ENCODE peak calls at places on chromosomes 5 and 9, in four cellular contexts. One of them, this sample, is unnamed.

GRCh38 chr5:89313804-89314588 is 431.0 kb upstream of the MEF2C start:
- DNase-seq in fibroblast of pulmonary artery: peak
- DNase-seq in body of pancreas: no peak
- DNase-seq in A549: no peak
- DNase-seq in this sample: peak

GRCh38 chr5:174935854-174936474 is 211.6 kb downstream of the MSX2 start:
- DNase-seq in body of pancreas: peak
- DNase-seq in fibroblast of pulmonary artery: peak
- DNase-seq in A549: peak
- DNase-seq in this sample: no peak

GRCh38 chr5:125134216-125135081 is 388.0 kb upstream of the ZNF608 start:
- DNase-seq in body of pancreas: no peak
- DNase-seq in fibroblast of pulmonary artery: peak
- DNase-seq in A549: peak
- DNase-seq in this sample: peak

GRCh38 chr9:111178361-111179043 is 140.2 kb upstream of the LPAR1 start:
- DNase-seq in body of pancreas: no peak
- DNase-seq in fibroblast of pulmonary artery: peak
- DNase-seq in A549: peak
- DNase-seq in this sample: peak

GRCh38 chr5:149694007-149694406 is 36.1 kb upstream of the PPARGC1B start:
- DNase-seq in A549: no peak
- DNase-seq in body of pancreas: no peak
- DNase-seq in fibroblast of pulmonary artery: no peak
- DNase-seq in this sample: no peak

GRCh38 chr9:137302176-137303030 is at the start of gene NRARP:
- DNase-seq in body of pancreas: peak
- DNase-seq in A549: peak
- DNase-seq in fibroblast of pulmonary artery: peak
- DNase-seq in this sample: no peak

GRCh38 chr5:51625224-51625968 is 242.1 kb downstream of the ISL1 start:
- DNase-seq in fibroblast of pulmonary artery: no peak
- DNase-seq in body of pancreas: no peak
- DNase-seq in A549: no peak
- DNase-seq in this sample: no peak

GRCh38 chr9:137787376-137787775 is 90.2 kb upstream of the CACNA1B start:
- DNase-seq in body of pancreas: no peak
- DNase-seq in A549: no peak
- DNase-seq in fibroblast of pulmonary artery: no peak
- DNase-seq in this sample: no peak

GRCh38 chr5:154288145-154288544 is 97.6 kb downstream of the GALNT10 start:
- DNase-seq in body of pancreas: peak
- DNase-seq in fibroblast of pulmonary artery: peak
- DNase-seq in A549: no peak
- DNase-seq in this sample: no peak

GRCh38 chr9:61670616-61671015 is 480.8 kb downstream of the SPATA31A7 start:
- DNase-seq in fibroblast of pulmonary artery: no peak
- DNase-seq in body of pancreas: no peak
- DNase-seq in A549: no peak
- DNase-seq in this sample: no peak

GRCh38 chr9:100600511-100601079 is 22.7 kb downstream of the CAVIN4 start:
- DNase-seq in A549: no peak
- DNase-seq in fibroblast of pulmonary artery: no peak
- DNase-seq in body of pancreas: no peak
- DNase-seq in this sample: no peak

GRCh38 chr9:75889977-75890540 is 414 bp upstream of the PCSK5 start:
- DNase-seq in fibroblast of pulmonary artery: peak
- DNase-seq in A549: peak
- DNase-seq in body of pancreas: peak
- DNase-seq in this sample: no peak

GRCh38 chr9:34986541-34987047 is 3.0 kb upstream of the DNAJB5 start:
- DNase-seq in fibroblast of pulmonary artery: peak
- DNase-seq in A549: no peak
- DNase-seq in body of pancreas: peak
- DNase-seq in this sample: no peak

GRCh38 chr5:143013176-143013575 is 243.0 kb downstream of the ARHGAP26 start:
- DNase-seq in fibroblast of pulmonary artery: no peak
- DNase-seq in A549: no peak
- DNase-seq in body of pancreas: no peak
- DNase-seq in this sample: no peak

GRCh38 chr5:51486158-51486557 is 102.9 kb downstream of the ISL1 start:
- DNase-seq in body of pancreas: no peak
- DNase-seq in fibroblast of pulmonary artery: no peak
- DNase-seq in A549: no peak
- DNase-seq in this sample: no peak

GRCh38 chr5:111655169-111655924 is 101.6 kb downstream of the NREP start:
- DNase-seq in body of pancreas: peak
- DNase-seq in fibroblast of pulmonary artery: peak
- DNase-seq in A549: no peak
- DNase-seq in this sample: no peak

GRCh38 chr9:90659626-90660364 is 17.2 kb upstream of the DIRAS2 start:
- DNase-seq in fibroblast of pulmonary artery: peak
- DNase-seq in A549: no peak
- DNase-seq in body of pancreas: no peak
- DNase-seq in this sample: no peak

GRCh38 chr5:77874691-77875090 is 98.6 kb upstream of the TBCA start:
- DNase-seq in fibroblast of pulmonary artery: no peak
- DNase-seq in body of pancreas: no peak
- DNase-seq in A549: no peak
- DNase-seq in this sample: no peak

GRCh38 chr5:116864157-116864837 is 289.7 kb upstream of the SEMA6A start:
- DNase-seq in body of pancreas: no peak
- DNase-seq in A549: no peak
- DNase-seq in fibroblast of pulmonary artery: no peak
- DNase-seq in this sample: no peak
- H3K4me3 ChIP-seq in body of pancreas: no peak
- H3K4me3 ChIP-seq in A549: no peak
- H3K4me3 ChIP-seq in fibroblast of pulmonary artery: no peak
- H3K4me3 ChIP-seq in this sample: no peak

DNA sequence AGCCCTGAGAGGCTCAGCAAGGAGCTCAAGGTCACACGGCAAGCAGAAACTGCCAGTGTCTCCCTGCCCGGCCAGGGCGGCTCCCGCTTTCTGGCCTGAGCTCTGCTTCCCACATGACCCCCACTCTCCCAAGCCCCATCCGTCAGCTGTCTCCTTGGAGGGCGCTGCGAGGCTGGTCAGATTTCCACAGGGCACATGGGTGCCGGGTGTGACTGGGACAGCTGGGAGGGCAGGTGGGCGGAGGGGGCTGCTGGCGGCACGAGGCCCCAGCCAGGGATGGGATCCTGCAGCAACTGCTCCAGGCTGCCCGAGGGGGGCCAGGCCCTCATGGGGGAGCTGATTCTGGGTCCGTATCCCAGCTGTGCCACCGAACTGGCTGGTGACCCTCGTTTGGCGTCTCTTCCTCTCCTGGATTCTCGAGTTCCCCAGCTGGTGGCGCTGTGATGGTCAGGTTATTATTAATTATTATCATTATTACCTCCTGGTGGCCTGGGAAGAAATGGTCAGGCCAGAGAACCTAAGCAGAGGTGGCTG is 12.9 kb upstream of the WDR38 start:
- DNase-seq in fibroblast of pulmonary artery: no peak
- DNase-seq in body of pancreas: peak
- DNase-seq in A549: peak
- DNase-seq in this sample: no peak
- TF ChIP-seq CTCF in fibroblast of pulmonary artery: peak
- TF ChIP-seq CTCF in body of pancreas: peak
- TF ChIP-seq CTCF in A549: peak
- TF ChIP-seq CTCF in this sample: peak

GRCh38 chr5:179762781-179763176 is 30.2 kb downstream of the MAML1 start:
- DNase-seq in fibroblast of pulmonary artery: peak
- DNase-seq in body of pancreas: no peak
- DNase-seq in A549: no peak
- DNase-seq in this sample: no peak
- H3K4me3 ChIP-seq in fibroblast of pulmonary artery: no peak
- H3K4me3 ChIP-seq in body of pancreas: no peak
- H3K4me3 ChIP-seq in A549: no peak
- H3K4me3 ChIP-seq in this sample: no peak

GRCh38 chr9:84419203-84419602 is 78.6 kb upstream of the SLC28A3 start:
- DNase-seq in body of pancreas: no peak
- DNase-seq in A549: no peak
- DNase-seq in fibroblast of pulmonary artery: peak
- DNase-seq in this sample: no peak
- TF ChIP-seq CTCF in body of pancreas: no peak
- TF ChIP-seq CTCF in A549: no peak
- TF ChIP-seq CTCF in fibroblast of pulmonary artery: peak
- TF ChIP-seq CTCF in this sample: peak

DNA sequence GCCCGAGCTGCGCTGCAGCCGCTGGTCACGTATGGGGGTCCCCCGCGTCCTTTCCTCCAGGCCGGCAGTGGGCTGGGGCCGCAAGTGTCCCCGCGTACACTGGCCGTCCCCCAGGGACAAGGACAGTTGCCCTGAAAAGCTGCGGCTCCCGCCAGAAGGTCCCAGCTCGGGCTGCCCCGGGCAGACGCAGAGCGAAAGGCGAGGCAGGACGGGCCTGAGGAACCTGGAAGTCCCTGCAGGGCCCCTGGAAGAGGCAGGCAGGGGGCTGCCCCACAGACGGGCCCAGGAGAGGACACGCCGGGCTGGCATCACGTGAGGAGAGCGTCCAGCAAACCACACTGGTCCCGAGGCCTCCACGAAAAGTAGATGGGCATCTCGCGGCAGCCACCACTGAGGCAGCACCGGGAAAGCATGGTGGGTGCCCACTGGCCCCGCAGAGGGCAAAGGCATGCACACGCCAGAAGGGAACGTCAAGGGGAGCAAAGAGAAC is 3.2 kb upstream of the NKD2 start:
- DNase-seq in fibroblast of pulmonary artery: no peak
- DNase-seq in A549: no peak
- DNase-seq in body of pancreas: no peak
- DNase-seq in this sample: no peak
- H3K4me3 ChIP-seq in fibroblast of pulmonary artery: no peak
- H3K4me3 ChIP-seq in A549: peak
- H3K4me3 ChIP-seq in body of pancreas: no peak
- H3K4me3 ChIP-seq in this sample: no peak

GRCh38 chr9:125276771-125277170 is 15.1 kb downstream of the GAPVD1 start:
- DNase-seq in A549: no peak
- DNase-seq in fibroblast of pulmonary artery: no peak
- DNase-seq in body of pancreas: no peak
- DNase-seq in this sample: no peak

GRCh38 chr9:125268394-125269013 is 6.9 kb downstream of the GAPVD1 start:
- DNase-seq in fibroblast of pulmonary artery: no peak
- DNase-seq in body of pancreas: no peak
- DNase-seq in A549: no peak
- DNase-seq in this sample: no peak

GRCh38 chr9:125271081-125271480 is 9.5 kb downstream of the GAPVD1 start:
- DNase-seq in body of pancreas: no peak
- DNase-seq in A549: no peak
- DNase-seq in fibroblast of pulmonary artery: no peak
- DNase-seq in this sample: no peak

GRCh38 chr9:125269014-125269397 is 7.4 kb downstream of the GAPVD1 start:
- DNase-seq in A549: no peak
- DNase-seq in body of pancreas: no peak
- DNase-seq in fibroblast of pulmonary artery: no peak
- DNase-seq in this sample: no peak

DNA sequence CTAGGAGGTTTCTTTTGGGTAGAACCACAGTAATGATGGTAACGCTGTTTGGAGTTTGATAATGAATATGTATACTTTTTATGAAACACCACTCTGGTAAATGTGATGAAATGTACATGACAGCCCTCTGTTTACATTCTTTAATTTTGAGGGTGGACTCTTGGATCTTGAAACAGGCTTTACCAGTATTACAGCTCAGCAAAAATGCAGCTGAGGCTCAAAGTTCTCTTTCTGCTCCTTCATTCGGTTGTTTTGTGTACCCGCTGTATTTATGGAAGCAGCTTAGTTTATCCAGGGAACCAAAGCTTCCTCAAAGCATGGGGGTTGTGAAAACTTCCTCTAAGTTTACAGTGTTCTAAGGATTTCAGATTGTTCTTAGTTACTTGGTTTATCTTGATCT is 11.1 kb downstream of the GAPVD1 start:
- DNase-seq in fibroblast of pulmonary artery: no peak
- DNase-seq in body of pancreas: no peak
- DNase-seq in A549: no peak
- DNase-seq in this sample: no peak
- TF ChIP-seq CTCF in fibroblast of pulmonary artery: no peak
- TF ChIP-seq CTCF in body of pancreas: no peak
- TF ChIP-seq CTCF in A549: no peak
- TF ChIP-seq CTCF in this sample: no peak

DNA sequence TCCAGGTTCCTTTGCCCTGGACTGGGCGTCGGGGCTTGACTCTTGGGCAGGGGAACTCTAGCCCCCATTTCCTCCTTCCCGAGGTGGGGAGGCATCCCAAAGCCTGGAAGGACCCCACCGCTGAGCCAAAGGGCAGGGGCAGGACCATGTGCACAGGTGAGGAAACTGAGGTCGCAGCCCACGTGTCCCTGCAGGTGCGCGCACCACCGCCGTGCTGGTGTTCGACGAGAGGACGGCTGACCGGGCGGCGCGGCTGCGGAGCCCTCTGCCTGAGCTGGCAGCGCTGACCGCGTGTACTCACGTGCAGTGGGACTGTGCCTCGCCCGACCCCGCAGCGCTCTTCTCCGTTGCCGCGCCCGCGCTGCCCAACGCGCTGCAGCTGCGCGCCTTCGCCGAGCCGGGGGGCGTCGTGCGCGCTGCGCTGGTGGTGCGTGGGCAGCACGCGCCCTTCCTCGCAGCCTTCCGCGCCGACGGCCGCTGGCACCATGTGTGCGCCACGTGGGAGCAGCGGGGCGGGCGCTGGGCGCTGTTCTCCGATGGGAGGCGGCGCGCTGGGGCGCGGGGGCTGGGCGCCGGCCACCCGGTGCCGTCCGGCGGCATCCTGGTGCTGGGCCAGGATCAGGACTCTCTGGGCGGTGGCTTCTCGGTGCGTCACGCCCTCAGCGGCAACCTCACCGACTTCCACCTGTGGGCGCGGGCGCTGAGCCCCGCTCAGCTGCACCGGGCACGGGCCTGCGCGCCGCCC is 2.8 kb downstream of the ADGRD2 start:
- DNase-seq in body of pancreas: no peak
- DNase-seq in A549: no peak
- DNase-seq in fibroblast of pulmonary artery: no peak
- DNase-seq in this sample: no peak
- H3K4me3 ChIP-seq in body of pancreas: no peak
- H3K4me3 ChIP-seq in A549: peak
- H3K4me3 ChIP-seq in fibroblast of pulmonary artery: no peak
- H3K4me3 ChIP-seq in this sample: no peak

GRCh38 chr5:151058301-151058700 is 22.5 kb downstream of the TNIP1 start:
- DNase-seq in fibroblast of pulmonary artery: no peak
- DNase-seq in body of pancreas: no peak
- DNase-seq in A549: no peak
- DNase-seq in this sample: no peak
- TF ChIP-seq CTCF in fibroblast of pulmonary artery: peak
- TF ChIP-seq CTCF in body of pancreas: no peak
- TF ChIP-seq CTCF in A549: no peak
- TF ChIP-seq CTCF in this sample: peak

GRCh38 chr5:93415819-93416218 is 165.2 kb downstream of the NR2F1-AS1 start:
- DNase-seq in fibroblast of pulmonary artery: no peak
- DNase-seq in A549: no peak
- DNase-seq in body of pancreas: no peak
- DNase-seq in this sample: no peak

GRCh38 chr5:93421498-93421897 is 159.5 kb downstream of the NR2F1-AS1 start:
- DNase-seq in fibroblast of pulmonary artery: no peak
- DNase-seq in A549: no peak
- DNase-seq in body of pancreas: no peak
- DNase-seq in this sample: no peak

GRCh38 chr5:93421987-93422391 is 159.0 kb downstream of the NR2F1-AS1 start:
- DNase-seq in A549: no peak
- DNase-seq in body of pancreas: no peak
- DNase-seq in fibroblast of pulmonary artery: no peak
- DNase-seq in this sample: no peak

GRCh38 chr5:93422652-93423332 is 158.2 kb downstream of the NR2F1-AS1 start:
- DNase-seq in A549: no peak
- DNase-seq in fibroblast of pulmonary artery: no peak
- DNase-seq in body of pancreas: no peak
- DNase-seq in this sample: no peak

GRCh38 chr5:93417500-93417899 is 163.5 kb downstream of the NR2F1-AS1 start:
- DNase-seq in fibroblast of pulmonary artery: no peak
- DNase-seq in A549: no peak
- DNase-seq in body of pancreas: no peak
- DNase-seq in this sample: no peak
- H3K4me3 ChIP-seq in fibroblast of pulmonary artery: no peak
- H3K4me3 ChIP-seq in A549: no peak
- H3K4me3 ChIP-seq in body of pancreas: no peak
- H3K4me3 ChIP-seq in this sample: no peak